ENCODE peak calls at places on chromosomes 5 and 9, in nine cellular contexts. R, J, G, V, Y, W, I, T and Z are unnamed samples.

GRCh38 chr9:34374905-34375552 is 1.7 kb downstream of the MYORG start:
- DNase-seq in R (peak), J (no peak), T (no peak), W (peak), I (no peak), Y (no peak), V (no peak), G (peak), Z (no peak)

GRCh38 chr5:64691333-64691732 is 1.0 kb downstream of the SHISAL2B start:
- DNase-seq in I (no peak), T (no peak), W (no peak), V (no peak), G (no peak), Y (no peak), R (no peak), J (no peak), Z (no peak)

GRCh38 chr9:118640836-118641557 is 728.2 kb downstream of the BRINP1 start:
- DNase-seq in T (no peak), W (no peak), G (no peak), V (no peak), J (peak), Y (no peak), I (no peak), R (no peak), Z (no peak)

GRCh38 chr5:31605920-31606319 is 33.0 kb upstream of the PDZD2 start:
- DNase-seq in J (no peak), T (no peak), R (no peak), I (no peak), V (no peak), Y (no peak), G (no peak), W (no peak), Z (no peak)

GRCh38 chr9:36116593-36116992 is 19.9 kb upstream of the GLIPR2 start:
- DNase-seq in T (no peak), W (no peak), G (no peak), V (no peak), R (no peak), J (no peak), I (no peak), Y (no peak), Z (no peak)

GRCh38 chr5:118070041-118070440 is 918.3 kb downstream of the DTWD2 start:
- DNase-seq in J (no peak), I (no peak), T (no peak), W (no peak), G (no peak), Y (no peak), R (no peak), V (no peak), Z (no peak)

GRCh38 chr5:97046270-97046982 is 96.0 kb downstream of the LIX1 start:
- DNase-seq in W (no peak), G (no peak), V (no peak), R (no peak), Y (no peak), I (no peak), J (peak), T (no peak), Z (no peak)

GRCh38 chr5:154262376-154262775 is 71.8 kb downstream of the GALNT10 start:
- DNase-seq in W (no peak), V (no peak), I (no peak), Y (no peak), R (no peak), T (no peak), G (peak), J (no peak), Z (no peak)

GRCh38 chr9:112355305-112355953 is 22.0 kb upstream of the PTBP3 start:
- DNase-seq in Y (no peak), J (no peak), T (no peak), W (no peak), V (no peak), I (no peak), R (no peak), G (no peak), Z (no peak)

GRCh38 chr5:61578858-61579503 is 246.9 kb downstream of the ZSWIM6 start:
- DNase-seq in J (peak), Y (no peak), T (no peak), V (no peak), I (no peak), G (no peak), R (no peak), W (no peak), Z (no peak)

GRCh38 chr9:16003785-16004184 is 450.9 kb downstream of the CCDC171 start:
- DNase-seq in I (no peak), Y (no peak), W (no peak), V (no peak), R (no peak), T (no peak), G (peak), J (no peak), Z (no peak)

GRCh38 chr5:139394123-139394653 is 716 bp downstream of the PROB1 start:
- DNase-seq in I (no peak), J (no peak), R (no peak), V (peak), Y (no peak), T (no peak), W (peak), G (no peak), Z (no peak)

GRCh38 chr5:180331647-180331950 is 21.5 kb downstream of the GFPT2 start:
- DNase-seq in T (no peak), I (no peak), J (no peak), Y (no peak), V (no peak), W (peak), R (no peak), G (no peak), Z (no peak)

GRCh38 chr9:107068581-107068980 is 205.6 kb downstream of the ZNF462 start:
- DNase-seq in W (no peak), T (no peak), R (no peak), I (no peak), G (no peak), Y (no peak), V (no peak), J (no peak), Z (no peak)

GRCh38 chr9:125904155-125904841 is 157.1 kb downstream of the PBX3 start:
- DNase-seq in Y (peak), I (no peak), R (peak), T (no peak), J (no peak), G (peak), V (no peak), W (no peak), Z (no peak)

GRCh38 chr9:108838017-108838416 is 17.8 kb downstream of the ACTL7B start:
- DNase-seq in T (peak), R (no peak), J (peak), I (no peak), V (no peak), G (no peak), Y (no peak), W (no peak), Z (no peak)

GRCh38 chr5:102450313-102450990 is 48.3 kb downstream of the SLCO6A1 start:
- DNase-seq in V (no peak), R (no peak), W (peak), J (peak), T (no peak), I (no peak), G (no peak), Y (no peak), Z (no peak)